ENCODE peak calls at places on chromosome 7, in seven cellular contexts. One of them, this sample, is unnamed.

GRCh38 chr7:36153571-36154097 is 580 bp downstream of the EEPD1 start:
- DNase-seq in psoas muscle: no peak
- DNase-seq in lung: peak
- DNase-seq in fibroblast of pulmonary artery: no peak
- DNase-seq in cardiac muscle cell: peak
- DNase-seq in heart right ventricle: peak
- DNase-seq in IMR-90: no peak
- DNase-seq in this sample: no peak

GRCh38 chr7:143444785-143445184 is 1.5 kb downstream of the TAS2R60 start:
- DNase-seq in cardiac muscle cell: no peak
- DNase-seq in IMR-90: no peak
- DNase-seq in heart right ventricle: no peak
- DNase-seq in lung: no peak
- DNase-seq in fibroblast of pulmonary artery: no peak
- DNase-seq in psoas muscle: no peak
- DNase-seq in this sample: no peak

GRCh38 chr7:41437257-41438196 is 265.4 kb downstream of the INHBA start:
- DNase-seq in psoas muscle: no peak
- DNase-seq in lung: no peak
- DNase-seq in heart right ventricle: no peak
- DNase-seq in fibroblast of pulmonary artery: no peak
- DNase-seq in cardiac muscle cell: no peak
- DNase-seq in IMR-90: no peak
- DNase-seq in this sample: peak

GRCh38 chr7:156206174-156206573 is 393.9 kb upstream of the SHH start:
- DNase-seq in heart right ventricle: no peak
- DNase-seq in IMR-90: no peak
- DNase-seq in psoas muscle: no peak
- DNase-seq in fibroblast of pulmonary artery: no peak
- DNase-seq in lung: no peak
- DNase-seq in cardiac muscle cell: no peak
- DNase-seq in this sample: no peak

GRCh38 chr7:73448609-73449008 is 15.0 kb downstream of the FZD9 start:
- DNase-seq in heart right ventricle: no peak
- DNase-seq in lung: no peak
- DNase-seq in cardiac muscle cell: no peak
- DNase-seq in psoas muscle: no peak
- DNase-seq in fibroblast of pulmonary artery: no peak
- DNase-seq in IMR-90: peak
- DNase-seq in this sample: no peak

GRCh38 chr7:18495412-18496335 is at the start of gene HDAC9:
- DNase-seq in IMR-90: peak
- DNase-seq in lung: no peak
- DNase-seq in psoas muscle: peak
- DNase-seq in cardiac muscle cell: peak
- DNase-seq in fibroblast of pulmonary artery: peak
- DNase-seq in heart right ventricle: peak
- DNase-seq in this sample: peak

GRCh38 chr7:32161708-32162107 is 91.5 kb upstream of the PDE1C start:
- DNase-seq in cardiac muscle cell: no peak
- DNase-seq in heart right ventricle: no peak
- DNase-seq in fibroblast of pulmonary artery: peak
- DNase-seq in lung: no peak
- DNase-seq in IMR-90: peak
- DNase-seq in psoas muscle: no peak
- DNase-seq in this sample: peak

GRCh38 chr7:39240864-39241263 is 263.2 kb downstream of the POU6F2 start:
- DNase-seq in psoas muscle: no peak
- DNase-seq in lung: no peak
- DNase-seq in cardiac muscle cell: no peak
- DNase-seq in heart right ventricle: no peak
- DNase-seq in fibroblast of pulmonary artery: no peak
- DNase-seq in IMR-90: no peak
- DNase-seq in this sample: no peak

GRCh38 chr7:88230646-88231045 is 10.8 kb upstream of the SRI start:
- DNase-seq in psoas muscle: no peak
- DNase-seq in fibroblast of pulmonary artery: no peak
- DNase-seq in lung: no peak
- DNase-seq in heart right ventricle: no peak
- DNase-seq in cardiac muscle cell: no peak
- DNase-seq in IMR-90: no peak
- DNase-seq in this sample: no peak

GRCh38 chr7:93374345-93374940 is 142.3 kb downstream of the VPS50 start:
- DNase-seq in lung: no peak
- DNase-seq in cardiac muscle cell: peak
- DNase-seq in heart right ventricle: no peak
- DNase-seq in fibroblast of pulmonary artery: peak
- DNase-seq in psoas muscle: no peak
- DNase-seq in IMR-90: peak
- DNase-seq in this sample: peak

GRCh38 chr7:151081170-151082101 is 827 bp upstream of the FASTK start:
- DNase-seq in fibroblast of pulmonary artery: no peak
- DNase-seq in IMR-90: no peak
- DNase-seq in lung: no peak
- DNase-seq in cardiac muscle cell: no peak
- DNase-seq in psoas muscle: no peak
- DNase-seq in heart right ventricle: no peak
- DNase-seq in this sample: peak

GRCh38 chr7:129784783-129785456 is 167.8 kb downstream of the UBE2H start:
- DNase-seq in IMR-90: no peak
- DNase-seq in fibroblast of pulmonary artery: no peak
- DNase-seq in psoas muscle: no peak
- DNase-seq in heart right ventricle: no peak
- DNase-seq in lung: no peak
- DNase-seq in cardiac muscle cell: no peak
- DNase-seq in this sample: no peak

GRCh38 chr7:158406364-158406763 is 181.3 kb downstream of the PTPRN2 start:
- DNase-seq in heart right ventricle: no peak
- DNase-seq in cardiac muscle cell: no peak
- DNase-seq in fibroblast of pulmonary artery: no peak
- DNase-seq in psoas muscle: no peak
- DNase-seq in IMR-90: no peak
- DNase-seq in lung: no peak
- DNase-seq in this sample: no peak

GRCh38 chr7:141071260-141071854 is 2.5 kb upstream of the TMEM178B start:
- DNase-seq in lung: no peak
- DNase-seq in fibroblast of pulmonary artery: no peak
- DNase-seq in psoas muscle: peak
- DNase-seq in heart right ventricle: peak
- DNase-seq in IMR-90: no peak
- DNase-seq in cardiac muscle cell: peak
- DNase-seq in this sample: peak

GRCh38 chr7:54662701-54663100 is 96.3 kb downstream of the SEC61G start:
- DNase-seq in IMR-90: no peak
- DNase-seq in heart right ventricle: no peak
- DNase-seq in lung: no peak
- DNase-seq in psoas muscle: no peak
- DNase-seq in cardiac muscle cell: no peak
- DNase-seq in fibroblast of pulmonary artery: no peak
- DNase-seq in this sample: no peak

GRCh38 chr7:141220263-141220662 is 146.4 kb downstream of the TMEM178B start:
- DNase-seq in IMR-90: no peak
- DNase-seq in heart right ventricle: no peak
- DNase-seq in psoas muscle: no peak
- DNase-seq in lung: no peak
- DNase-seq in fibroblast of pulmonary artery: no peak
- DNase-seq in cardiac muscle cell: no peak
- DNase-seq in this sample: peak

GRCh38 chr7:128155100-128155763 is 85.8 kb upstream of the LEP start:
- DNase-seq in fibroblast of pulmonary artery: no peak
- DNase-seq in heart right ventricle: no peak
- DNase-seq in cardiac muscle cell: no peak
- DNase-seq in psoas muscle: no peak
- DNase-seq in IMR-90: no peak
- DNase-seq in lung: no peak
- DNase-seq in this sample: no peak

GRCh38 chr7:5591547-5591899 is 167.9 kb upstream of the TNRC18 start:
- DNase-seq in psoas muscle: no peak
- DNase-seq in IMR-90: peak
- DNase-seq in fibroblast of pulmonary artery: peak
- DNase-seq in cardiac muscle cell: peak
- DNase-seq in lung: no peak
- DNase-seq in heart right ventricle: no peak
- DNase-seq in this sample: peak

GRCh38 chr7:38070718-38071117 is 107.3 kb upstream of the STARD3NL start:
- DNase-seq in cardiac muscle cell: peak
- DNase-seq in heart right ventricle: no peak
- DNase-seq in fibroblast of pulmonary artery: peak
- DNase-seq in lung: no peak
- DNase-seq in IMR-90: peak
- DNase-seq in psoas muscle: no peak
- DNase-seq in this sample: peak

GRCh38 chr7:95684037-95684436 is 87.7 kb upstream of the PDK4 start:
- DNase-seq in psoas muscle: no peak
- DNase-seq in lung: no peak
- DNase-seq in cardiac muscle cell: peak
- DNase-seq in IMR-90: peak
- DNase-seq in heart right ventricle: no peak
- DNase-seq in fibroblast of pulmonary artery: peak
- DNase-seq in this sample: peak
- TF ChIP-seq CTCF in psoas muscle: peak
- TF ChIP-seq CTCF in lung: peak
- TF ChIP-seq CTCF in cardiac muscle cell: peak
- TF ChIP-seq CTCF in IMR-90: peak
- TF ChIP-seq CTCF in heart right ventricle: peak
- TF ChIP-seq CTCF in fibroblast of pulmonary artery: peak
- TF ChIP-seq CTCF in this sample: peak

DNA sequence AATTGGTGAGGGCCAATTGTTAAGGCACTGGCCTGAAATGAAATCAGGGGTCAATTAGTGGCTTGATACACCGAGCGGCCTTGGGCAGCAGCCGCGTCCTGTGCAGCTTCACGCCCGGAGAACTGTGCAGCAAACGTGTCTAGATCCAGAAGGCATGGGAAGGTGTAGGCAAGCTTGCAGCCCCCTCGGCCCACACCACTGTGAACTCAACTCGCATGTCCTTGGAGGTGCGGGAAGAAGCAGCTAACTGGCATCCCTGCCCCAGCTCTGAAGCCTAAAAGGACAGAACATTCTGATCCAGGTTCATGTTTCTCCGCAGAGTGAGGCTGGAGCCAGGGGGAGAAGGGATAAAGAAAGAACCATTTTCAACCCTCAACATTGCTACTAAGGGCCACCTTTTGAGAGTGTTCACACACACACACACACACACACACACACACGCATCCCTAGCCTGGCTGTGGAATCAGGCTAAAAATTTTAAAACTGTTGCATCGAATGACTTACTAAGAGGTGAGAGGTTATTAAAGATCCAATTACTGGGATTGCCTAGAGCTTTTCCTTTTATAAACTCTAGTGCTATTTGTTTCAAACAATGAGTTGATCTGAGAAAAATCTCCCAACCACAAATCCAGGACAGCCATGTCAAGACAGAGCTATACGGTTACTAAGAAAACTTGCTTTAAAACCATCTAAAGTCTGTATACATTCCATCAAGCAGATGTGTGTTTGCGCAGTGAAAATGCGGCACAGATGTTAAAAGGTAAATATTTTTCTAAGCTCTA is 104.0 kb downstream of the PARP12 start:
- DNase-seq in fibroblast of pulmonary artery: no peak
- DNase-seq in psoas muscle: no peak
- DNase-seq in IMR-90: peak
- DNase-seq in lung: no peak
- DNase-seq in cardiac muscle cell: no peak
- DNase-seq in heart right ventricle: no peak
- DNase-seq in this sample: no peak
- H3K4me3 ChIP-seq in fibroblast of pulmonary artery: no peak
- H3K4me3 ChIP-seq in psoas muscle: no peak
- H3K4me3 ChIP-seq in IMR-90: no peak
- H3K4me3 ChIP-seq in lung: no peak
- H3K4me3 ChIP-seq in cardiac muscle cell: no peak
- H3K4me3 ChIP-seq in heart right ventricle: no peak
- H3K4me3 ChIP-seq in this sample: no peak

GRCh38 chr7:200704-201103 is 8.3 kb downstream of the FAM20C start:
- DNase-seq in lung: no peak
- DNase-seq in IMR-90: no peak
- DNase-seq in psoas muscle: no peak
- DNase-seq in fibroblast of pulmonary artery: no peak
- DNase-seq in cardiac muscle cell: no peak
- DNase-seq in heart right ventricle: no peak
- DNase-seq in this sample: no peak

GRCh38 chr7:196778-197321 is 4.5 kb downstream of the FAM20C start:
- DNase-seq in lung: no peak
- DNase-seq in fibroblast of pulmonary artery: no peak
- DNase-seq in IMR-90: no peak
- DNase-seq in heart right ventricle: peak
- DNase-seq in psoas muscle: no peak
- DNase-seq in cardiac muscle cell: no peak
- DNase-seq in this sample: no peak

GRCh38 chr7:199465-200249 is 7.3 kb downstream of the FAM20C start:
- DNase-seq in IMR-90: no peak
- DNase-seq in psoas muscle: peak
- DNase-seq in heart right ventricle: no peak
- DNase-seq in cardiac muscle cell: no peak
- DNase-seq in fibroblast of pulmonary artery: no peak
- DNase-seq in lung: no peak
- DNase-seq in this sample: no peak

GRCh38 chr7:197413-198335 is 5.3 kb downstream of the FAM20C start:
- DNase-seq in IMR-90: no peak
- DNase-seq in cardiac muscle cell: no peak
- DNase-seq in fibroblast of pulmonary artery: no peak
- DNase-seq in psoas muscle: no peak
- DNase-seq in lung: no peak
- DNase-seq in heart right ventricle: peak
- DNase-seq in this sample: no peak

GRCh38 chr7:200290-200689 is 7.9 kb downstream of the FAM20C start:
- DNase-seq in psoas muscle: no peak
- DNase-seq in fibroblast of pulmonary artery: no peak
- DNase-seq in lung: no peak
- DNase-seq in IMR-90: no peak
- DNase-seq in cardiac muscle cell: no peak
- DNase-seq in heart right ventricle: no peak
- DNase-seq in this sample: no peak
- TF ChIP-seq CTCF in psoas muscle: no peak
- TF ChIP-seq CTCF in fibroblast of pulmonary artery: no peak
- TF ChIP-seq CTCF in lung: no peak
- TF ChIP-seq CTCF in IMR-90: no peak
- TF ChIP-seq CTCF in cardiac muscle cell: no peak
- TF ChIP-seq CTCF in heart right ventricle: no peak
- TF ChIP-seq CTCF in this sample: no peak

DNA sequence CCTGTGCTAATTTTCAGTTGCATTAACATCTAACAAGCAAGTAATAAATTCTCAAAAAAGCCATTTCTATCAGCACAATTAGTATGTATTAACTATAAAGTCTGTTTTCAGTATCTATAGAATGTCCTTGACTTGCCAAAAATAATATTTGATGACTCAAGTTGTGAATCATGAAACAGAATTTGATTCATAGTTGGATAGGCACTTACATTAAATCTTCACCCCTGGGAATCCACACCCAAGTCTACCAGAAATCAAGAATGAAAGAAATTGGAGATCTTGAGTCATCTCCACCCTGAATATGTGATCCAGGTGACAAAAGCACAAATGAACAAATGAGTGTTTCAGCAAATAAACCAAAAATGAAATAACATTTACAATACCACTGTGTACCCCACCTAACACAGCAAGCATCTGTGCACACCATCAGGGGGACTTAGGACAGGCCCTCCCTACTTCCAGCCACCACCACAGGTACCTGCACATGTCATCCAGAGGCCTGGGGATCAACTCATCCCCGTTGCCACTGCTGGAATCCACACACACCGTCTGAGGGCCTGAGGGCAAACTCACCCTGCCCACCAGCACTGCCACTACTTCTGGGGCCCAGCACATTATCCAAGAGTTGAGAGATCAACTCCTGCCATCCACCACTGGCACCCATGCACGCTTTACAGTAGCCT is 160.1 kb downstream of the MTERF1 start:
- DNase-seq in lung: no peak
- DNase-seq in cardiac muscle cell: no peak
- DNase-seq in IMR-90: peak
- DNase-seq in fibroblast of pulmonary artery: peak
- DNase-seq in heart right ventricle: no peak
- DNase-seq in psoas muscle: no peak
- DNase-seq in this sample: peak
- H3K4me3 ChIP-seq in lung: no peak
- H3K4me3 ChIP-seq in cardiac muscle cell: no peak
- H3K4me3 ChIP-seq in IMR-90: no peak
- H3K4me3 ChIP-seq in fibroblast of pulmonary artery: no peak
- H3K4me3 ChIP-seq in heart right ventricle: no peak
- H3K4me3 ChIP-seq in psoas muscle: no peak
- H3K4me3 ChIP-seq in this sample: no peak

This sample was measured in cardiac fibroblast.